ENCODE peak calls at places on chromosomes 16 and 17, in six cellular contexts. One of them, this sample, is unnamed.

GRCh38 chr17:29212094-29212631 is 32.0 kb upstream of the MYO18A start:
- DNase-seq in brain microvascular endothelial cell: no peak
- DNase-seq in WERI-Rb-1: no peak
- DNase-seq in tibial nerve: no peak
- DNase-seq in effector memory CD4-positive, alpha-beta T cell: no peak
- DNase-seq in heart left ventricle: no peak
- DNase-seq in this sample: no peak

GRCh38 chr17:50107790-50108414 is 12.8 kb downstream of the PDK2 start:
- DNase-seq in brain microvascular endothelial cell: no peak
- DNase-seq in WERI-Rb-1: no peak
- DNase-seq in tibial nerve: no peak
- DNase-seq in effector memory CD4-positive, alpha-beta T cell: no peak
- DNase-seq in heart left ventricle: no peak
- DNase-seq in this sample: no peak

GRCh38 chr17:57699751-57700186 is 45.3 kb downstream of the CCDC182 start:
- DNase-seq in brain microvascular endothelial cell: no peak
- DNase-seq in WERI-Rb-1: no peak
- DNase-seq in tibial nerve: no peak
- DNase-seq in effector memory CD4-positive, alpha-beta T cell: no peak
- DNase-seq in heart left ventricle: no peak
- DNase-seq in this sample: no peak

GRCh38 chr17:57670769-57671545 is 74.1 kb downstream of the CCDC182 start:
- DNase-seq in brain microvascular endothelial cell: no peak
- DNase-seq in WERI-Rb-1: peak; percentile 7
- DNase-seq in tibial nerve: no peak
- DNase-seq in effector memory CD4-positive, alpha-beta T cell: no peak
- DNase-seq in heart left ventricle: no peak
- DNase-seq in this sample: no peak

GRCh38 chr17:55816532-55817272 is 65.9 kb downstream of the PCTP start:
- DNase-seq in brain microvascular endothelial cell: no peak
- DNase-seq in WERI-Rb-1: no peak
- DNase-seq in tibial nerve: no peak
- DNase-seq in effector memory CD4-positive, alpha-beta T cell: no peak
- DNase-seq in heart left ventricle: no peak
- DNase-seq in this sample: no peak

GRCh38 chr17:35238817-35239216 is 4.1 kb upstream of the SLFN5 start:
- DNase-seq in brain microvascular endothelial cell: peak; percentile 43
- DNase-seq in WERI-Rb-1: no peak
- DNase-seq in tibial nerve: no peak
- DNase-seq in effector memory CD4-positive, alpha-beta T cell: no peak
- DNase-seq in heart left ventricle: no peak
- DNase-seq in this sample: no peak

GRCh38 chr17:75498726-75499213 is 16.6 kb downstream of the CASKIN2 start:
- DNase-seq in brain microvascular endothelial cell: no peak
- DNase-seq in WERI-Rb-1: peak; percentile 67
- DNase-seq in tibial nerve: no peak
- DNase-seq in effector memory CD4-positive, alpha-beta T cell: no peak
- DNase-seq in heart left ventricle: no peak
- DNase-seq in this sample: no peak

GRCh38 chr17:77366206-77366557 is 225.4 kb downstream of the SEC14L1 start:
- DNase-seq in brain microvascular endothelial cell: no peak
- DNase-seq in WERI-Rb-1: no peak
- DNase-seq in tibial nerve: no peak
- DNase-seq in effector memory CD4-positive, alpha-beta T cell: no peak
- DNase-seq in heart left ventricle: no peak
- DNase-seq in this sample: no peak

GRCh38 chr17:50625032-50625871 is 9.4 kb upstream of the ABCC3 start:
- DNase-seq in brain microvascular endothelial cell: no peak
- DNase-seq in WERI-Rb-1: no peak
- DNase-seq in tibial nerve: no peak
- DNase-seq in effector memory CD4-positive, alpha-beta T cell: no peak
- DNase-seq in heart left ventricle: no peak
- DNase-seq in this sample: no peak

GRCh38 chr17:57970706-57971105 is 15.5 kb upstream of the CUEDC1 start:
- DNase-seq in brain microvascular endothelial cell: no peak
- DNase-seq in WERI-Rb-1: peak; percentile 3
- DNase-seq in tibial nerve: no peak
- DNase-seq in effector memory CD4-positive, alpha-beta T cell: no peak
- DNase-seq in heart left ventricle: no peak
- DNase-seq in this sample: no peak

DNA sequence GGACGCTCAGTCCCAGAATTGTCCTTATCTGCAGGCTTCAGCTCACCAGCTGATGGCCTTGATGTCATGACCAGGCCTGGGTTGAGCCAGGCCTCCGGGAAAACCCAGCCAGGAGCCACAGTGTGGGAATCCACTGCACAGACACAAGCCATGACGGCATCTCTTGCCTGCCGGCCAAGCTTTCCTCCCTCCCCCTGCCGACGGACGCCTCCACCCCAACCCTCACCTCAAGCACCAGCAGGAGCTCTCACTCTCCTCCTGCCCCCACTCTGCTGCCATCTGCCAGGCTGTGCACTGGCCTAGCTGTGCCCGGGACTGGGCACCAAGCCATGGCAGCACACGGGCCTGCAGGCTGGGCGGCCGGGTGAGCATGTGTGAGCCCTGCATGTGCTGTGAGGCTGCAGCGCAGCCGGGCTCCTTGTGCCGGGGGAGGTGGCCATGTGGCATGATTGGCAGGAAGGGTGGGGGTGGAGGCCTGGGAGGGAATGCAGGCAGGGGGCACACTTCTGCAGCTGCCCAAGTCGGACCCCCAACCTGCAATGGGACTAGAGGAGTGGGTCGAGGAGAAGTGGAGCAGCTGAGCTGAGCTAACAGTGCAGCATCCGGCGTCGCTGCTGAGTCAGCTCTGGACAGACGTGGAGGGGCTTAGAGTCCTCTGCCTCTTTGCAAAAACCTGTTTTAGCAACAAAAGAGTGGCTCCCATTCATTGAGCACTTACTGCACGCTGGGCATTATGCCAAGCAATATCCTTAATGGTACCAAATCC is 268.5 kb downstream of the CBLN1 start:
- DNase-seq in brain microvascular endothelial cell: no peak
- DNase-seq in WERI-Rb-1: no peak
- DNase-seq in tibial nerve: no peak
- DNase-seq in effector memory CD4-positive, alpha-beta T cell: no peak
- DNase-seq in heart left ventricle: peak; percentile 83
- DNase-seq in this sample: peak; percentile 23
- H3K27ac ChIP-seq in brain microvascular endothelial cell: no peak overlapping the region
- H3K27ac ChIP-seq in WERI-Rb-1: no peak overlapping the region
- H3K27ac ChIP-seq in tibial nerve: no peak overlapping the region
- H3K27ac ChIP-seq in effector memory CD4-positive, alpha-beta T cell: no peak overlapping the region
- H3K27ac ChIP-seq in heart left ventricle: no peak overlapping the region
- H3K27ac ChIP-seq in this sample: no peak overlapping the region

GRCh38 chr17:60583008-60583407 is 17.0 kb upstream of the PPM1D start:
- DNase-seq in brain microvascular endothelial cell: no peak
- DNase-seq in WERI-Rb-1: no peak
- DNase-seq in tibial nerve: no peak
- DNase-seq in effector memory CD4-positive, alpha-beta T cell: no peak
- DNase-seq in heart left ventricle: no peak
- DNase-seq in this sample: no peak

GRCh38 chr17:60577147-60577925 is 22.7 kb upstream of the PPM1D start:
- DNase-seq in brain microvascular endothelial cell: peak; percentile 42
- DNase-seq in WERI-Rb-1: peak; percentile 52
- DNase-seq in tibial nerve: no peak
- DNase-seq in effector memory CD4-positive, alpha-beta T cell: no peak
- DNase-seq in heart left ventricle: peak; percentile 37
- DNase-seq in this sample: peak; percentile 31

GRCh38 chr17:60579090-60579489 is 20.9 kb upstream of the PPM1D start:
- DNase-seq in brain microvascular endothelial cell: peak; percentile 22
- DNase-seq in WERI-Rb-1: no peak
- DNase-seq in tibial nerve: no peak
- DNase-seq in effector memory CD4-positive, alpha-beta T cell: no peak
- DNase-seq in heart left ventricle: no peak
- DNase-seq in this sample: no peak

GRCh38 chr17:60579551-60579950 is 20.4 kb upstream of the PPM1D start:
- DNase-seq in brain microvascular endothelial cell: no peak
- DNase-seq in WERI-Rb-1: no peak
- DNase-seq in tibial nerve: no peak
- DNase-seq in effector memory CD4-positive, alpha-beta T cell: no peak
- DNase-seq in heart left ventricle: no peak
- DNase-seq in this sample: no peak
- H3K27ac ChIP-seq in brain microvascular endothelial cell: no peak overlapping the region
- H3K27ac ChIP-seq in WERI-Rb-1: no peak overlapping the region
- H3K27ac ChIP-seq in tibial nerve: no peak overlapping the region
- H3K27ac ChIP-seq in effector memory CD4-positive, alpha-beta T cell: no peak overlapping the region
- H3K27ac ChIP-seq in heart left ventricle: no peak overlapping the region
- H3K27ac ChIP-seq in this sample: no peak overlapping the region

DNA sequence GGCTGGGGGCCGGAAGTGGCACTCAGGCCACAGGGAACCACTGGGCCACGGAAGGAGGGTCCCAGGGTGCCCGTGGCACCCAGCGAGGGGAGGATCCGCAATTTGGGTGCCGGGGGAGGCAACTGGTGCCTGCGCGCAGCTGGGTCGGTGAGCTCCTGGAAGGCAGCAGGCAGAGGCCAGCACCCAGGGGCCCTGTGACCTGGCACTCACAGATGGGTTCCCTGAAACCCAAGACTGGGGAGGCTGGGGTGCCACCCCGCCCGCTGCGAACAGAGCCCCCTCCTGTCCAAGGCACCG is 663 bp downstream of the SSTR5 start:
- DNase-seq in brain microvascular endothelial cell: no peak
- DNase-seq in WERI-Rb-1: no peak
- DNase-seq in tibial nerve: no peak
- DNase-seq in effector memory CD4-positive, alpha-beta T cell: no peak
- DNase-seq in heart left ventricle: no peak
- DNase-seq in this sample: no peak
- H3K27ac ChIP-seq in brain microvascular endothelial cell: no peak overlapping the region
- H3K27ac ChIP-seq in WERI-Rb-1: no peak overlapping the region
- H3K27ac ChIP-seq in tibial nerve: no peak overlapping the region
- H3K27ac ChIP-seq in effector memory CD4-positive, alpha-beta T cell: no peak overlapping the region
- H3K27ac ChIP-seq in heart left ventricle: no peak overlapping the region
- H3K27ac ChIP-seq in this sample: no peak overlapping the region

DNA sequence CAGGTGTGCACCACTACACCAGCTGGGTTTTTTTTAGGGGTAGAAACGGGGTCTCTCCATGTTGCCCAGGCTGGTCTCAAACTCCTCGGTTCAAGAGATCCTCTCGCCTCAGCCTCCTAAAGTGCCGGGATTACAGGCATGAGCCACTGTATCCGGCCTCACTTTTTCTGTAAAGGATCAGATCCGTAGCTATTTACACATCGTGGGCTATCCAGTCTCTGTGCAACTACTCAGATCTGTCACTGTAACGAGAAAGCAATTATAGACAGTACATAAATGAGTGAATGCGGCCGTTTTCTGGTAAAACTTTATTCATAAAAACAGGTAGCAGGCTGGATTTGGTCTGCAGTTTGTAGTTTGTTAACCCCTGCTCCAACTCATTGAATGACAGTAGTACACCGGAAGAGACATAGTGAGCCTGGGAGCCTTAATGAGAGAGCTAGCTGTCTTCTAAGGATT is 44.5 kb downstream of the VMP1 start:
- DNase-seq in brain microvascular endothelial cell: no peak
- DNase-seq in WERI-Rb-1: no peak
- DNase-seq in tibial nerve: no peak
- DNase-seq in effector memory CD4-positive, alpha-beta T cell: no peak
- DNase-seq in heart left ventricle: no peak
- DNase-seq in this sample: no peak
- H3K27ac ChIP-seq in brain microvascular endothelial cell: peak overlapping the region; percentile 34
- H3K27ac ChIP-seq in WERI-Rb-1: no peak overlapping the region
- H3K27ac ChIP-seq in tibial nerve: no peak overlapping the region
- H3K27ac ChIP-seq in effector memory CD4-positive, alpha-beta T cell: no peak overlapping the region
- H3K27ac ChIP-seq in heart left ventricle: peak overlapping the region; percentile 85
- H3K27ac ChIP-seq in this sample: no peak overlapping the region

GRCh38 chr16:31079342-31079944 is 5.2 kb downstream of the ZNF646 start:
- DNase-seq in brain microvascular endothelial cell: no peak
- DNase-seq in WERI-Rb-1: no peak
- DNase-seq in tibial nerve: no peak
- DNase-seq in effector memory CD4-positive, alpha-beta T cell: no peak
- DNase-seq in heart left ventricle: no peak
- DNase-seq in this sample: no peak
- H3K27ac ChIP-seq in brain microvascular endothelial cell: no peak overlapping the region
- H3K27ac ChIP-seq in WERI-Rb-1: no peak overlapping the region
- H3K27ac ChIP-seq in tibial nerve: no peak overlapping the region
- H3K27ac ChIP-seq in effector memory CD4-positive, alpha-beta T cell: no peak overlapping the region
- H3K27ac ChIP-seq in heart left ventricle: no peak overlapping the region
- H3K27ac ChIP-seq in this sample: no peak overlapping the region

This sample was measured in substantia nigra.